ENCODE peak calls at places on chromosomes 13 and 19, in seven cellular contexts. U is A549, F is AG04450, L is body of pancreas, V is thoracic aorta, K is adrenal gland, W is ovary. M is an unnamed sample.

GRCh38 chr13:112248406-112248760 is 127.8 kb upstream of the SPACA7 start:
- DNase-seq in K (no peak), F (no peak), U (no peak), V (no peak), L (no peak), W (no peak), M (peak; percentile 31)

GRCh38 chr13:48819889-48820288 is 155.8 kb upstream of the FNDC3A start:
- DNase-seq in W (no peak), K (no peak), L (no peak), F (no peak), V (no peak), U (no peak), M (no peak)

GRCh38 chr13:114194853-114195252 is 15.8 kb downstream of the CFAP97D2 start:
- DNase-seq in U (no peak), L (no peak), V (no peak), W (no peak), F (no peak), K (no peak), M (peak; percentile 47)

GRCh38 chr13:44413095-44413494 is 39.5 kb downstream of the SERP2 start:
- DNase-seq in W (no peak), V (no peak), K (no peak), F (no peak), L (no peak), U (no peak), M (no peak)

GRCh38 chr13:100196380-100196779 is 107.5 kb downstream of the PCCA start:
- DNase-seq in F (no peak), W (no peak), K (no peak), L (no peak), U (no peak), V (no peak), M (no peak)

GRCh38 chr19:36528921-36529518 is 949 bp upstream of the ZNF260 start:
- DNase-seq in U (no peak), F (no peak), L (no peak), K (no peak), W (no peak), V (no peak), M (no peak)

GRCh38 chr13:69720278-69720983 is 387.2 kb upstream of the ATXN8OS start:
- DNase-seq in V (no peak), F (no peak), L (no peak), K (no peak), U (no peak), W (no peak), M (no peak)

GRCh38 chr13:28717170-28717569 is 1.6 kb downstream of the SLC46A3 start:
- DNase-seq in U (no peak), V (no peak), F (no peak), W (no peak), L (no peak), K (no peak), M (no peak)

GRCh38 chr13:31035162-31035951 is 102.9 kb downstream of the TEX26 start:
- DNase-seq in F (no peak), V (no peak), W (peak; percentile 50), K (no peak), U (no peak), L (peak; percentile 18), M (no peak)

GRCh38 chr19:33749619-33750175 is 47.0 kb upstream of the KCTD15 start:
- DNase-seq in L (no peak), F (no peak), V (no peak), U (no peak), W (no peak), K (no peak), M (no peak)

GRCh38 chr13:80921556-80921955 is 580.6 kb upstream of the SPRY2 start:
- DNase-seq in V (no peak), F (no peak), L (no peak), K (no peak), U (no peak), W (no peak), M (no peak)

GRCh38 chr13:100454876-100455275 is 133.7 kb downstream of the GGACT start:
- DNase-seq in W (no peak), L (no peak), K (no peak), U (no peak), V (no peak), F (peak; percentile 10), M (no peak)

GRCh38 chr13:109869312-109870237 is 83.2 kb upstream of the IRS2 start:
- DNase-seq in K (peak; percentile 95), L (peak; percentile 89), V (peak; percentile 16), U (peak; percentile 87), F (peak; percentile 20), W (peak; percentile 83), M (peak; percentile 85)

GRCh38 chr19:45564131-45564780 is 20.3 kb downstream of the OPA3 start:
- DNase-seq in K (no peak), F (no peak), V (no peak), L (no peak), U (no peak), W (no peak), M (no peak)

GRCh38 chr19:18419699-18420460 is 682 bp downstream of the SSBP4 start:
- DNase-seq in U (no peak), V (no peak), W (peak; percentile 67), K (peak; percentile 40), L (peak; percentile 46), F (no peak), M (no peak)

GRCh38 chr13:46202188-46202795 is 9.4 kb upstream of the LRRC63 start:
- DNase-seq in V (no peak), U (no peak), K (no peak), F (no peak), W (no peak), L (no peak), M (no peak)

GRCh38 chr13:113499936-113500335 is 9.4 kb upstream of the DCUN1D2 start:
- DNase-seq in K (no peak), U (no peak), F (no peak), W (no peak), L (no peak), V (no peak), M (peak; percentile 31)

GRCh38 chr13:95298971-95299627 is 2.2 kb downstream of the ABCC4 start:
- DNase-seq in F (peak; percentile 71), L (no peak), K (no peak), V (no peak), W (no peak), U (peak; percentile 60), M (no peak)

GRCh38 chr13:51760592-51760991 is 43.4 kb downstream of the DHRS12 start:
- DNase-seq in F (no peak), V (no peak), L (no peak), U (no peak), W (no peak), K (no peak), M (no peak)

GRCh38 chr13:26272621-26273020 is 18.7 kb downstream of the CDK8 start:
- DNase-seq in K (no peak), V (no peak), F (no peak), L (no peak), U (no peak), W (no peak), M (no peak)

GRCh38 chr19:18915639-18916038 is 3.5 kb downstream of the COPE start:
- DNase-seq in L (peak; percentile 35), V (no peak), W (no peak), F (no peak), K (peak; percentile 88), U (peak; percentile 68), M (no peak)

GRCh38 chr19:16325671-16326400 is 1.2 kb downstream of the KLF2 start:
- DNase-seq in V (no peak), U (peak; percentile 43), F (no peak), L (no peak), K (no peak), W (peak; percentile 74), M (no peak)
- H3K27ac ChIP-seq in V (peak overlapping the region; percentile 99), U (peak overlapping the region; percentile 79), F (no peak overlapping the region), L (peak overlapping the region; percentile 44), K (peak overlapping the region; percentile 71), W (peak overlapping the region; percentile 89), M (peak overlapping the region; percentile 99)

DNA sequence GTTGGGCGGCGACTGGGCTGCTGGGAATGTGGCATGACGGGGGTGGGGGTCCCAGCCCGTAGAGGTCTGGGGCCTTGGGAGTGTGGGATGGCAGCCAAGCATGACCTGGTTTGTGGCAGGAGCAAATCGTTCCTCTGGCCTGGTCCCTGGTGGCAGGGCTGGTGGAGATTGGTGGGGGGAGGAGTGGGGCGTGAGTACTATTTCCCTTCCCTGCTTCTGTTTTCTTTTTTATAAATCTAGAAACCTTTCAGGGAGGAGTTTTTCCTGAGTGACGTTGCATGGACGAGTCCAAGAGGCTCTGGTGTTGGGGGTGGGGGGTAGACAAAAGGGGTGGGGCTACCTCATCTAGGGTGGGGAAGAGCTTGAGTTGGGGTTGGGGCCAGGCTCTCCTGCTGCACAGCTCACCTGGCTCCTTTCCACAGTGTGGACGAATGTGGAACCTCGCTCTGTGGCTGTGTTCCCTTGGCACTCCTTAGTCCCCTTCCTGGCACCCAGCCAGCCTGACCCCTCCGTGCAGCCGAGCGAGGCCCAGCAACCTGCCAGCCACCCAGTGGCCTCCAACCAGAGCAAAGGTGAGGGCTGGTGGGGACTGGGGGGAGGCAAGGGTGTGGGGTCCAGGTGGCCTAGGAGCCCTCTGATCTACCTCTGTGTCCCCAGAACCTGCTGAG is 15.4 kb upstream of the PRR19 start:
- DNase-seq in K (peak; percentile 75), V (no peak), W (peak; percentile 79), U (no peak), F (no peak), L (peak; percentile 65), M (no peak)
- H3K4me3 ChIP-seq in K (no peak overlapping the region), V (peak overlapping the region; percentile 74), W (peak overlapping the region; percentile 17), U (no peak overlapping the region), F (peak overlapping the region; percentile 32), L (no peak overlapping the region), M (peak overlapping the region; percentile 63)

GRCh38 chr19:3163230-3163886 is 15.2 kb upstream of the S1PR4 start:
- DNase-seq in K (peak; percentile 54), F (peak; percentile 30), L (peak; percentile 58), U (peak; percentile 60), W (peak; percentile 76), V (no peak), M (no peak)
- H3K27ac ChIP-seq in K (no peak overlapping the region), F (no peak overlapping the region), L (no peak overlapping the region), U (no peak overlapping the region), W (no peak overlapping the region), V (no peak overlapping the region), M (no peak overlapping the region)

DNA sequence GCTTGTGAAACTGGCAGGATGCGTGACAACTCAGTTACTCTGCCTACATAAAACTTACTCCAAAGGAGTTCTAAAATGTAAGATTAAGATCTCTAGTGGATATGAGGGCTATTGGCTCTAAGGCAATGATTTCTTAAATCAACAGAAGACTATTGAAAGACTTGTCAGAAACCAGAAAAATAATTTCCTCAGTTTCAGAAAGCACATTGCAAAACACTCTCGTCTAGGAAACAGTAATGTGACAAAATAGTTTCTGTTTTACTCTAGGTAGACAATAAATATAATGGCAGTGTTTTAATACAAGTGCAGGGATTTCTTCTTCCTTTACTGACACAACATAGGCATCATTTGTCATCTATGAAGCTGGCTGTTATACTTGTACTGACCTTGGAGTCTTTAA is 230.1 kb downstream of the KCTD12 start:
- DNase-seq in L (no peak), V (no peak), W (no peak), U (no peak), K (no peak), F (no peak), M (no peak)
- H3K4me3 ChIP-seq in L (no peak overlapping the region), V (no peak overlapping the region), W (no peak overlapping the region), U (no peak overlapping the region), K (no peak overlapping the region), F (no peak overlapping the region), M (no peak overlapping the region)

M was measured in esophagus muscularis mucosa.